ENCODE peak calls at places on chromosomes 3 and 15, in ten cellular contexts. One of them, this sample, is unnamed.

GRCh38 chr3:73098873-73099272 is 37.4 kb downstream of the EBLN2 start:
- DNase-seq in AG09309: no peak
- DNase-seq in amniotic stem cell: no peak
- DNase-seq in stimulated activated CD4-positive, alpha-beta T cell treated with anti-CD3 and anti-CD28 coated beads, Interleukin-12 subunit alpha, Interleukin-12 subunit beta, amount 100 ng/mL, for 4 hours: no peak
- DNase-seq in HuH-7: no peak
- DNase-seq in stimulated activated CD8-positive, alpha-beta memory T cell treated with anti-CD3 and anti-CD28 coated beads, Interleukin-15, amount 100 ng/mL, for 1 hour: no peak
- DNase-seq in T-helper 9 cell: no peak
- DNase-seq in GM10248: no peak
- DNase-seq in HS-5: no peak
- DNase-seq in amygdala: no peak
- DNase-seq in this sample: no peak

GRCh38 chr15:68553594-68553993 is 25.2 kb upstream of the CORO2B start:
- DNase-seq in stimulated activated CD4-positive, alpha-beta T cell treated with anti-CD3 and anti-CD28 coated beads, Interleukin-12 subunit alpha, Interleukin-12 subunit beta, amount 100 ng/mL, for 4 hours: no peak
- DNase-seq in GM10248: no peak
- DNase-seq in AG09309: no peak
- DNase-seq in T-helper 9 cell: no peak
- DNase-seq in amniotic stem cell: no peak
- DNase-seq in HuH-7: no peak
- DNase-seq in stimulated activated CD8-positive, alpha-beta memory T cell treated with anti-CD3 and anti-CD28 coated beads, Interleukin-15, amount 100 ng/mL, for 1 hour: no peak
- DNase-seq in amygdala: no peak
- DNase-seq in HS-5: no peak
- DNase-seq in this sample: no peak

GRCh38 chr15:73862276-73862675 is 11.1 kb upstream of the TBC1D21 start:
- DNase-seq in stimulated activated CD8-positive, alpha-beta memory T cell treated with anti-CD3 and anti-CD28 coated beads, Interleukin-15, amount 100 ng/mL, for 1 hour: no peak
- DNase-seq in amygdala: no peak
- DNase-seq in GM10248: no peak
- DNase-seq in T-helper 9 cell: no peak
- DNase-seq in stimulated activated CD4-positive, alpha-beta T cell treated with anti-CD3 and anti-CD28 coated beads, Interleukin-12 subunit alpha, Interleukin-12 subunit beta, amount 100 ng/mL, for 4 hours: no peak
- DNase-seq in HS-5: no peak
- DNase-seq in HuH-7: no peak
- DNase-seq in amniotic stem cell: no peak
- DNase-seq in AG09309: no peak
- DNase-seq in this sample: no peak

GRCh38 chr15:24898715-24899278 is 56.0 kb upstream of the SNRPN start:
- DNase-seq in AG09309: no peak
- DNase-seq in amygdala: no peak
- DNase-seq in GM10248: no peak
- DNase-seq in stimulated activated CD8-positive, alpha-beta memory T cell treated with anti-CD3 and anti-CD28 coated beads, Interleukin-15, amount 100 ng/mL, for 1 hour: no peak
- DNase-seq in stimulated activated CD4-positive, alpha-beta T cell treated with anti-CD3 and anti-CD28 coated beads, Interleukin-12 subunit alpha, Interleukin-12 subunit beta, amount 100 ng/mL, for 4 hours: no peak
- DNase-seq in HuH-7: no peak
- DNase-seq in amniotic stem cell: no peak
- DNase-seq in T-helper 9 cell: no peak
- DNase-seq in HS-5: no peak
- DNase-seq in this sample: no peak

GRCh38 chr3:55501905-55502304 is 14.8 kb upstream of the WNT5A start:
- DNase-seq in HuH-7: no peak
- DNase-seq in stimulated activated CD8-positive, alpha-beta memory T cell treated with anti-CD3 and anti-CD28 coated beads, Interleukin-15, amount 100 ng/mL, for 1 hour: no peak
- DNase-seq in HS-5: no peak
- DNase-seq in amniotic stem cell: no peak
- DNase-seq in AG09309: no peak
- DNase-seq in GM10248: no peak
- DNase-seq in amygdala: no peak
- DNase-seq in stimulated activated CD4-positive, alpha-beta T cell treated with anti-CD3 and anti-CD28 coated beads, Interleukin-12 subunit alpha, Interleukin-12 subunit beta, amount 100 ng/mL, for 4 hours: no peak
- DNase-seq in T-helper 9 cell: no peak
- DNase-seq in this sample: no peak

GRCh38 chr3:11543948-11544387 is 99.7 kb downstream of the VGLL4 start:
- DNase-seq in T-helper 9 cell: no peak
- DNase-seq in stimulated activated CD8-positive, alpha-beta memory T cell treated with anti-CD3 and anti-CD28 coated beads, Interleukin-15, amount 100 ng/mL, for 1 hour: no peak
- DNase-seq in AG09309: no peak
- DNase-seq in HuH-7: no peak
- DNase-seq in amniotic stem cell: no peak
- DNase-seq in stimulated activated CD4-positive, alpha-beta T cell treated with anti-CD3 and anti-CD28 coated beads, Interleukin-12 subunit alpha, Interleukin-12 subunit beta, amount 100 ng/mL, for 4 hours: no peak
- DNase-seq in amygdala: no peak
- DNase-seq in GM10248: no peak
- DNase-seq in HS-5: no peak
- DNase-seq in this sample: no peak

GRCh38 chr3:155658669-155659068 is 86.2 kb downstream of the PLCH1 start:
- DNase-seq in T-helper 9 cell: no peak
- DNase-seq in GM10248: no peak
- DNase-seq in stimulated activated CD8-positive, alpha-beta memory T cell treated with anti-CD3 and anti-CD28 coated beads, Interleukin-15, amount 100 ng/mL, for 1 hour: no peak
- DNase-seq in amygdala: no peak
- DNase-seq in amniotic stem cell: no peak
- DNase-seq in HS-5: no peak
- DNase-seq in stimulated activated CD4-positive, alpha-beta T cell treated with anti-CD3 and anti-CD28 coated beads, Interleukin-12 subunit alpha, Interleukin-12 subunit beta, amount 100 ng/mL, for 4 hours: no peak
- DNase-seq in HuH-7: no peak
- DNase-seq in AG09309: no peak
- DNase-seq in this sample: no peak

GRCh38 chr3:87320748-87321634 is 44.6 kb upstream of the POU1F1 start:
- DNase-seq in HuH-7: no peak
- DNase-seq in stimulated activated CD8-positive, alpha-beta memory T cell treated with anti-CD3 and anti-CD28 coated beads, Interleukin-15, amount 100 ng/mL, for 1 hour: no peak
- DNase-seq in amygdala: no peak
- DNase-seq in T-helper 9 cell: no peak
- DNase-seq in AG09309: no peak
- DNase-seq in GM10248: no peak
- DNase-seq in stimulated activated CD4-positive, alpha-beta T cell treated with anti-CD3 and anti-CD28 coated beads, Interleukin-12 subunit alpha, Interleukin-12 subunit beta, amount 100 ng/mL, for 4 hours: no peak
- DNase-seq in amniotic stem cell: no peak
- DNase-seq in HS-5: no peak
- DNase-seq in this sample: no peak

GRCh38 chr3:186496016-186496415 is 48.2 kb downstream of the CRYGS start:
- DNase-seq in HuH-7: no peak
- DNase-seq in stimulated activated CD4-positive, alpha-beta T cell treated with anti-CD3 and anti-CD28 coated beads, Interleukin-12 subunit alpha, Interleukin-12 subunit beta, amount 100 ng/mL, for 4 hours: no peak
- DNase-seq in HS-5: no peak
- DNase-seq in stimulated activated CD8-positive, alpha-beta memory T cell treated with anti-CD3 and anti-CD28 coated beads, Interleukin-15, amount 100 ng/mL, for 1 hour: no peak
- DNase-seq in amniotic stem cell: no peak
- DNase-seq in amygdala: no peak
- DNase-seq in GM10248: no peak
- DNase-seq in T-helper 9 cell: no peak
- DNase-seq in AG09309: no peak
- DNase-seq in this sample: no peak

GRCh38 chr3:49719214-49719884 is at the start of gene AMIGO3:
- DNase-seq in HuH-7: no peak
- DNase-seq in amniotic stem cell: peak; percentile 93
- DNase-seq in amygdala: peak; percentile 96
- DNase-seq in T-helper 9 cell: peak; percentile 87
- DNase-seq in HS-5: no peak
- DNase-seq in GM10248: peak; percentile 95
- DNase-seq in stimulated activated CD4-positive, alpha-beta T cell treated with anti-CD3 and anti-CD28 coated beads, Interleukin-12 subunit alpha, Interleukin-12 subunit beta, amount 100 ng/mL, for 4 hours: peak; percentile 90
- DNase-seq in AG09309: peak; percentile 58
- DNase-seq in stimulated activated CD8-positive, alpha-beta memory T cell treated with anti-CD3 and anti-CD28 coated beads, Interleukin-15, amount 100 ng/mL, for 1 hour: peak; percentile 85
- DNase-seq in this sample: peak; percentile 90

GRCh38 chr15:68524753-68525584 is 53.8 kb upstream of the CORO2B start:
- DNase-seq in stimulated activated CD4-positive, alpha-beta T cell treated with anti-CD3 and anti-CD28 coated beads, Interleukin-12 subunit alpha, Interleukin-12 subunit beta, amount 100 ng/mL, for 4 hours: no peak
- DNase-seq in AG09309: peak; percentile 84
- DNase-seq in amygdala: no peak
- DNase-seq in amniotic stem cell: no peak
- DNase-seq in T-helper 9 cell: no peak
- DNase-seq in GM10248: no peak
- DNase-seq in HuH-7: no peak
- DNase-seq in HS-5: peak; percentile 53
- DNase-seq in stimulated activated CD8-positive, alpha-beta memory T cell treated with anti-CD3 and anti-CD28 coated beads, Interleukin-15, amount 100 ng/mL, for 1 hour: no peak
- DNase-seq in this sample: no peak

GRCh38 chr3:78690806-78691205 is 1077.0 kb downstream of the ROBO1 start:
- DNase-seq in GM10248: no peak
- DNase-seq in HuH-7: no peak
- DNase-seq in amniotic stem cell: no peak
- DNase-seq in T-helper 9 cell: no peak
- DNase-seq in amygdala: no peak
- DNase-seq in AG09309: peak; percentile 8
- DNase-seq in stimulated activated CD8-positive, alpha-beta memory T cell treated with anti-CD3 and anti-CD28 coated beads, Interleukin-15, amount 100 ng/mL, for 1 hour: no peak
- DNase-seq in stimulated activated CD4-positive, alpha-beta T cell treated with anti-CD3 and anti-CD28 coated beads, Interleukin-12 subunit alpha, Interleukin-12 subunit beta, amount 100 ng/mL, for 4 hours: no peak
- DNase-seq in HS-5: no peak
- DNase-seq in this sample: no peak

GRCh38 chr15:29774900-29775299 is 47.4 kb downstream of the TJP1 start:
- DNase-seq in amniotic stem cell: no peak
- DNase-seq in stimulated activated CD8-positive, alpha-beta memory T cell treated with anti-CD3 and anti-CD28 coated beads, Interleukin-15, amount 100 ng/mL, for 1 hour: no peak
- DNase-seq in HS-5: peak; percentile 56
- DNase-seq in HuH-7: no peak
- DNase-seq in AG09309: peak; percentile 61
- DNase-seq in GM10248: no peak
- DNase-seq in T-helper 9 cell: no peak
- DNase-seq in stimulated activated CD4-positive, alpha-beta T cell treated with anti-CD3 and anti-CD28 coated beads, Interleukin-12 subunit alpha, Interleukin-12 subunit beta, amount 100 ng/mL, for 4 hours: no peak
- DNase-seq in amygdala: no peak
- DNase-seq in this sample: no peak

GRCh38 chr15:62770111-62770660 is 272.4 kb upstream of the TPM1 start:
- DNase-seq in HS-5: no peak
- DNase-seq in HuH-7: no peak
- DNase-seq in GM10248: no peak
- DNase-seq in T-helper 9 cell: no peak
- DNase-seq in AG09309: no peak
- DNase-seq in stimulated activated CD4-positive, alpha-beta T cell treated with anti-CD3 and anti-CD28 coated beads, Interleukin-12 subunit alpha, Interleukin-12 subunit beta, amount 100 ng/mL, for 4 hours: no peak
- DNase-seq in amygdala: no peak
- DNase-seq in stimulated activated CD8-positive, alpha-beta memory T cell treated with anti-CD3 and anti-CD28 coated beads, Interleukin-15, amount 100 ng/mL, for 1 hour: no peak
- DNase-seq in amniotic stem cell: no peak
- DNase-seq in this sample: no peak

GRCh38 chr3:45143673-45144670 is 2.2 kb downstream of the CDCP1 start:
- DNase-seq in AG09309: no peak
- DNase-seq in stimulated activated CD4-positive, alpha-beta T cell treated with anti-CD3 and anti-CD28 coated beads, Interleukin-12 subunit alpha, Interleukin-12 subunit beta, amount 100 ng/mL, for 4 hours: no peak
- DNase-seq in amygdala: no peak
- DNase-seq in HuH-7: no peak
- DNase-seq in HS-5: no peak
- DNase-seq in amniotic stem cell: no peak
- DNase-seq in GM10248: peak; percentile 44
- DNase-seq in T-helper 9 cell: no peak
- DNase-seq in stimulated activated CD8-positive, alpha-beta memory T cell treated with anti-CD3 and anti-CD28 coated beads, Interleukin-15, amount 100 ng/mL, for 1 hour: no peak
- DNase-seq in this sample: no peak

GRCh38 chr3:107142171-107142570 is 235.1 kb upstream of the CCDC54 start:
- DNase-seq in amygdala: no peak
- DNase-seq in amniotic stem cell: no peak
- DNase-seq in stimulated activated CD4-positive, alpha-beta T cell treated with anti-CD3 and anti-CD28 coated beads, Interleukin-12 subunit alpha, Interleukin-12 subunit beta, amount 100 ng/mL, for 4 hours: no peak
- DNase-seq in GM10248: no peak
- DNase-seq in AG09309: no peak
- DNase-seq in stimulated activated CD8-positive, alpha-beta memory T cell treated with anti-CD3 and anti-CD28 coated beads, Interleukin-15, amount 100 ng/mL, for 1 hour: no peak
- DNase-seq in HS-5: no peak
- DNase-seq in T-helper 9 cell: no peak
- DNase-seq in HuH-7: no peak
- DNase-seq in this sample: no peak

GRCh38 chr3:127630811-127631714 is 2.1 kb downstream of the PODXL2 start:
- DNase-seq in T-helper 9 cell: no peak
- DNase-seq in amniotic stem cell: no peak
- DNase-seq in amygdala: no peak
- DNase-seq in stimulated activated CD8-positive, alpha-beta memory T cell treated with anti-CD3 and anti-CD28 coated beads, Interleukin-15, amount 100 ng/mL, for 1 hour: no peak
- DNase-seq in GM10248: no peak
- DNase-seq in HS-5: no peak
- DNase-seq in AG09309: no peak
- DNase-seq in stimulated activated CD4-positive, alpha-beta T cell treated with anti-CD3 and anti-CD28 coated beads, Interleukin-12 subunit alpha, Interleukin-12 subunit beta, amount 100 ng/mL, for 4 hours: no peak
- DNase-seq in HuH-7: no peak
- DNase-seq in this sample: no peak

GRCh38 chr3:88059380-88060160 is 515 bp downstream of the ZNF654 start:
- DNase-seq in GM10248: peak; percentile 13
- DNase-seq in amygdala: peak; percentile 41
- DNase-seq in stimulated activated CD8-positive, alpha-beta memory T cell treated with anti-CD3 and anti-CD28 coated beads, Interleukin-15, amount 100 ng/mL, for 1 hour: no peak
- DNase-seq in HS-5: no peak
- DNase-seq in amniotic stem cell: no peak
- DNase-seq in HuH-7: peak; percentile 20
- DNase-seq in stimulated activated CD4-positive, alpha-beta T cell treated with anti-CD3 and anti-CD28 coated beads, Interleukin-12 subunit alpha, Interleukin-12 subunit beta, amount 100 ng/mL, for 4 hours: peak; percentile 1
- DNase-seq in AG09309: no peak
- DNase-seq in T-helper 9 cell: no peak
- DNase-seq in this sample: no peak

GRCh38 chr3:23159929-23160328 is 43.2 kb upstream of the UBE2E2 start:
- DNase-seq in amniotic stem cell: peak; percentile 94
- DNase-seq in GM10248: no peak
- DNase-seq in HuH-7: no peak
- DNase-seq in amygdala: no peak
- DNase-seq in T-helper 9 cell: no peak
- DNase-seq in stimulated activated CD4-positive, alpha-beta T cell treated with anti-CD3 and anti-CD28 coated beads, Interleukin-12 subunit alpha, Interleukin-12 subunit beta, amount 100 ng/mL, for 4 hours: no peak
- DNase-seq in HS-5: peak; percentile 74
- DNase-seq in stimulated activated CD8-positive, alpha-beta memory T cell treated with anti-CD3 and anti-CD28 coated beads, Interleukin-15, amount 100 ng/mL, for 1 hour: no peak
- DNase-seq in AG09309: peak; percentile 62
- DNase-seq in this sample: no peak

GRCh38 chr3:187041362-187042061 is 97.8 kb downstream of the RPL39L start:
- DNase-seq in stimulated activated CD8-positive, alpha-beta memory T cell treated with anti-CD3 and anti-CD28 coated beads, Interleukin-15, amount 100 ng/mL, for 1 hour: no peak
- DNase-seq in HuH-7: no peak
- DNase-seq in amygdala: no peak
- DNase-seq in AG09309: no peak
- DNase-seq in GM10248: peak; percentile 29
- DNase-seq in stimulated activated CD4-positive, alpha-beta T cell treated with anti-CD3 and anti-CD28 coated beads, Interleukin-12 subunit alpha, Interleukin-12 subunit beta, amount 100 ng/mL, for 4 hours: peak; percentile 29
- DNase-seq in T-helper 9 cell: peak; percentile 16
- DNase-seq in HS-5: no peak
- DNase-seq in amniotic stem cell: no peak
- DNase-seq in this sample: no peak

GRCh38 chr15:85157344-85157743 is 175.7 kb downstream of the PDE8A start:
- DNase-seq in AG09309: no peak
- DNase-seq in stimulated activated CD4-positive, alpha-beta T cell treated with anti-CD3 and anti-CD28 coated beads, Interleukin-12 subunit alpha, Interleukin-12 subunit beta, amount 100 ng/mL, for 4 hours: no peak
- DNase-seq in HuH-7: no peak
- DNase-seq in amniotic stem cell: no peak
- DNase-seq in amygdala: no peak
- DNase-seq in stimulated activated CD8-positive, alpha-beta memory T cell treated with anti-CD3 and anti-CD28 coated beads, Interleukin-15, amount 100 ng/mL, for 1 hour: no peak
- DNase-seq in T-helper 9 cell: no peak
- DNase-seq in HS-5: no peak
- DNase-seq in GM10248: no peak
- DNase-seq in this sample: no peak

GRCh38 chr3:36786921-36787890 is 22.9 kb upstream of the DCLK3 start:
- DNase-seq in amniotic stem cell: no peak
- DNase-seq in AG09309: no peak
- DNase-seq in HS-5: no peak
- DNase-seq in stimulated activated CD4-positive, alpha-beta T cell treated with anti-CD3 and anti-CD28 coated beads, Interleukin-12 subunit alpha, Interleukin-12 subunit beta, amount 100 ng/mL, for 4 hours: no peak
- DNase-seq in GM10248: no peak
- DNase-seq in stimulated activated CD8-positive, alpha-beta memory T cell treated with anti-CD3 and anti-CD28 coated beads, Interleukin-15, amount 100 ng/mL, for 1 hour: no peak
- DNase-seq in HuH-7: no peak
- DNase-seq in amygdala: no peak
- DNase-seq in T-helper 9 cell: no peak
- DNase-seq in this sample: no peak

GRCh38 chr3:98945006-98945626 is 43.6 kb upstream of the DCBLD2 start:
- DNase-seq in amygdala: no peak
- DNase-seq in GM10248: no peak
- DNase-seq in HuH-7: no peak
- DNase-seq in AG09309: no peak
- DNase-seq in stimulated activated CD8-positive, alpha-beta memory T cell treated with anti-CD3 and anti-CD28 coated beads, Interleukin-15, amount 100 ng/mL, for 1 hour: no peak
- DNase-seq in stimulated activated CD4-positive, alpha-beta T cell treated with anti-CD3 and anti-CD28 coated beads, Interleukin-12 subunit alpha, Interleukin-12 subunit beta, amount 100 ng/mL, for 4 hours: no peak
- DNase-seq in amniotic stem cell: no peak
- DNase-seq in T-helper 9 cell: no peak
- DNase-seq in HS-5: no peak
- DNase-seq in this sample: no peak

GRCh38 chr3:177589921-177590336 is 392.6 kb upstream of the TBL1XR1 start:
- DNase-seq in stimulated activated CD4-positive, alpha-beta T cell treated with anti-CD3 and anti-CD28 coated beads, Interleukin-12 subunit alpha, Interleukin-12 subunit beta, amount 100 ng/mL, for 4 hours: no peak
- DNase-seq in HS-5: peak; percentile 95
- DNase-seq in GM10248: peak; percentile 34
- DNase-seq in stimulated activated CD8-positive, alpha-beta memory T cell treated with anti-CD3 and anti-CD28 coated beads, Interleukin-15, amount 100 ng/mL, for 1 hour: no peak
- DNase-seq in AG09309: peak; percentile 85
- DNase-seq in T-helper 9 cell: no peak
- DNase-seq in amygdala: no peak
- DNase-seq in HuH-7: no peak
- DNase-seq in amniotic stem cell: no peak
- DNase-seq in this sample: no peak

GRCh38 chr3:62073038-62073437 is 300.3 kb downstream of the FEZF2 start:
- DNase-seq in HuH-7: no peak
- DNase-seq in GM10248: no peak
- DNase-seq in amygdala: no peak
- DNase-seq in HS-5: no peak
- DNase-seq in T-helper 9 cell: no peak
- DNase-seq in amniotic stem cell: no peak
- DNase-seq in AG09309: no peak
- DNase-seq in stimulated activated CD8-positive, alpha-beta memory T cell treated with anti-CD3 and anti-CD28 coated beads, Interleukin-15, amount 100 ng/mL, for 1 hour: no peak
- DNase-seq in stimulated activated CD4-positive, alpha-beta T cell treated with anti-CD3 and anti-CD28 coated beads, Interleukin-12 subunit alpha, Interleukin-12 subunit beta, amount 100 ng/mL, for 4 hours: no peak
- DNase-seq in this sample: no peak

GRCh38 chr3:52710512-52710911 is 4.6 kb downstream of the SPCS1 start:
- DNase-seq in HS-5: no peak
- DNase-seq in GM10248: peak; percentile 34
- DNase-seq in AG09309: no peak
- DNase-seq in amygdala: no peak
- DNase-seq in amniotic stem cell: no peak
- DNase-seq in T-helper 9 cell: no peak
- DNase-seq in stimulated activated CD4-positive, alpha-beta T cell treated with anti-CD3 and anti-CD28 coated beads, Interleukin-12 subunit alpha, Interleukin-12 subunit beta, amount 100 ng/mL, for 4 hours: no peak
- DNase-seq in HuH-7: no peak
- DNase-seq in stimulated activated CD8-positive, alpha-beta memory T cell treated with anti-CD3 and anti-CD28 coated beads, Interleukin-15, amount 100 ng/mL, for 1 hour: no peak
- DNase-seq in this sample: no peak

GRCh38 chr15:74506515-74506840 is 34.5 kb upstream of the ARID3B start:
- DNase-seq in T-helper 9 cell: no peak
- DNase-seq in AG09309: no peak
- DNase-seq in stimulated activated CD4-positive, alpha-beta T cell treated with anti-CD3 and anti-CD28 coated beads, Interleukin-12 subunit alpha, Interleukin-12 subunit beta, amount 100 ng/mL, for 4 hours: no peak
- DNase-seq in stimulated activated CD8-positive, alpha-beta memory T cell treated with anti-CD3 and anti-CD28 coated beads, Interleukin-15, amount 100 ng/mL, for 1 hour: no peak
- DNase-seq in amniotic stem cell: no peak
- DNase-seq in HuH-7: no peak
- DNase-seq in GM10248: no peak
- DNase-seq in HS-5: no peak
- DNase-seq in amygdala: no peak
- DNase-seq in this sample: no peak

GRCh38 chr3:128432898-128433629 is 33.6 kb downstream of the DNAJB8 start:
- DNase-seq in stimulated activated CD4-positive, alpha-beta T cell treated with anti-CD3 and anti-CD28 coated beads, Interleukin-12 subunit alpha, Interleukin-12 subunit beta, amount 100 ng/mL, for 4 hours: no peak
- DNase-seq in HS-5: no peak
- DNase-seq in amniotic stem cell: no peak
- DNase-seq in stimulated activated CD8-positive, alpha-beta memory T cell treated with anti-CD3 and anti-CD28 coated beads, Interleukin-15, amount 100 ng/mL, for 1 hour: no peak
- DNase-seq in AG09309: no peak
- DNase-seq in GM10248: no peak
- DNase-seq in T-helper 9 cell: no peak
- DNase-seq in HuH-7: peak; percentile 51
- DNase-seq in amygdala: no peak
- DNase-seq in this sample: no peak